ENCODE peak calls at places on chromosome 11, in ten cellular contexts. One of them, this sample, is unnamed.

GRCh38 chr11:100080821-100081220 is 606.3 kb upstream of the ARHGAP42 start:
- DNase-seq in BE2C: no peak
- DNase-seq in Peyer's patch: no peak
- DNase-seq in mucosa of descending colon: no peak
- DNase-seq in A673: peak; percentile 93
- DNase-seq in ovary: no peak
- DNase-seq in A549: no peak
- DNase-seq in left ventricle myocardium inferior: no peak
- DNase-seq in SK-N-SH: no peak
- DNase-seq in cardiac muscle cell: no peak
- DNase-seq in this sample: no peak

GRCh38 chr11:128299132-128299726 is 288.1 kb downstream of the ETS1 start:
- DNase-seq in BE2C: no peak
- DNase-seq in Peyer's patch: no peak
- DNase-seq in mucosa of descending colon: no peak
- DNase-seq in A673: no peak
- DNase-seq in ovary: no peak
- DNase-seq in A549: no peak
- DNase-seq in left ventricle myocardium inferior: no peak
- DNase-seq in SK-N-SH: no peak
- DNase-seq in cardiac muscle cell: no peak
- DNase-seq in this sample: no peak

GRCh38 chr11:81915045-81915444 is 818.6 kb downstream of the FAM181B start:
- DNase-seq in BE2C: no peak
- DNase-seq in Peyer's patch: no peak
- DNase-seq in mucosa of descending colon: no peak
- DNase-seq in A673: peak; percentile 14
- DNase-seq in ovary: no peak
- DNase-seq in A549: no peak
- DNase-seq in left ventricle myocardium inferior: no peak
- DNase-seq in SK-N-SH: no peak
- DNase-seq in cardiac muscle cell: no peak
- DNase-seq in this sample: no peak

GRCh38 chr11:78207532-78208256 is 19.0 kb downstream of the USP35 start:
- DNase-seq in BE2C: no peak
- DNase-seq in Peyer's patch: no peak
- DNase-seq in mucosa of descending colon: no peak
- DNase-seq in A673: no peak
- DNase-seq in ovary: no peak
- DNase-seq in A549: no peak
- DNase-seq in left ventricle myocardium inferior: peak; percentile 2
- DNase-seq in SK-N-SH: peak; percentile 91
- DNase-seq in cardiac muscle cell: peak; percentile 40
- DNase-seq in this sample: no peak

GRCh38 chr11:9550209-9550628 is 23.3 kb upstream of the WEE1 start:
- DNase-seq in BE2C: no peak
- DNase-seq in Peyer's patch: no peak
- DNase-seq in mucosa of descending colon: no peak
- DNase-seq in A673: no peak
- DNase-seq in ovary: no peak
- DNase-seq in A549: no peak
- DNase-seq in left ventricle myocardium inferior: no peak
- DNase-seq in SK-N-SH: no peak
- DNase-seq in cardiac muscle cell: no peak
- DNase-seq in this sample: no peak

GRCh38 chr11:59822989-59823566 is 12.5 kb upstream of the MRPL16 start:
- DNase-seq in BE2C: peak; percentile 12
- DNase-seq in Peyer's patch: no peak
- DNase-seq in mucosa of descending colon: peak; percentile 78
- DNase-seq in A673: peak; percentile 73
- DNase-seq in ovary: no peak
- DNase-seq in A549: peak; percentile 68
- DNase-seq in left ventricle myocardium inferior: no peak
- DNase-seq in SK-N-SH: peak; percentile 53
- DNase-seq in cardiac muscle cell: peak; percentile 72
- DNase-seq in this sample: no peak

GRCh38 chr11:44976576-44976975 is 25.9 kb upstream of the TP53I11 start:
- DNase-seq in BE2C: no peak
- DNase-seq in Peyer's patch: no peak
- DNase-seq in mucosa of descending colon: peak; percentile 48
- DNase-seq in A673: no peak
- DNase-seq in ovary: no peak
- DNase-seq in A549: no peak
- DNase-seq in left ventricle myocardium inferior: no peak
- DNase-seq in SK-N-SH: no peak
- DNase-seq in cardiac muscle cell: no peak
- DNase-seq in this sample: no peak

GRCh38 chr11:22807855-22808558 is 21.6 kb downstream of the SVIP start:
- DNase-seq in BE2C: no peak
- DNase-seq in Peyer's patch: no peak
- DNase-seq in mucosa of descending colon: no peak
- DNase-seq in A673: peak; percentile 71
- DNase-seq in ovary: no peak
- DNase-seq in A549: no peak
- DNase-seq in left ventricle myocardium inferior: no peak
- DNase-seq in SK-N-SH: no peak
- DNase-seq in cardiac muscle cell: peak; percentile 64
- DNase-seq in this sample: no peak

GRCh38 chr11:69084371-69084770 is 35.6 kb downstream of the TPCN2 start:
- DNase-seq in BE2C: no peak
- DNase-seq in Peyer's patch: no peak
- DNase-seq in mucosa of descending colon: no peak
- DNase-seq in A673: no peak
- DNase-seq in ovary: no peak
- DNase-seq in A549: no peak
- DNase-seq in left ventricle myocardium inferior: no peak
- DNase-seq in SK-N-SH: no peak
- DNase-seq in cardiac muscle cell: no peak
- DNase-seq in this sample: no peak

GRCh38 chr11:69085490-69086095 is 36.9 kb downstream of the TPCN2 start:
- DNase-seq in BE2C: no peak
- DNase-seq in Peyer's patch: no peak
- DNase-seq in mucosa of descending colon: no peak
- DNase-seq in A673: no peak
- DNase-seq in ovary: no peak
- DNase-seq in A549: no peak
- DNase-seq in left ventricle myocardium inferior: no peak
- DNase-seq in SK-N-SH: no peak
- DNase-seq in cardiac muscle cell: no peak
- DNase-seq in this sample: no peak

GRCh38 chr11:69087811-69088210 is 39.1 kb downstream of the TPCN2 start:
- DNase-seq in BE2C: no peak
- DNase-seq in Peyer's patch: no peak
- DNase-seq in mucosa of descending colon: no peak
- DNase-seq in A673: no peak
- DNase-seq in ovary: peak; percentile 22
- DNase-seq in A549: no peak
- DNase-seq in left ventricle myocardium inferior: no peak
- DNase-seq in SK-N-SH: no peak
- DNase-seq in cardiac muscle cell: no peak
- DNase-seq in this sample: no peak

GRCh38 chr11:69086741-69087524 is 38.2 kb downstream of the TPCN2 start:
- DNase-seq in BE2C: no peak
- DNase-seq in Peyer's patch: no peak
- DNase-seq in mucosa of descending colon: no peak
- DNase-seq in A673: no peak
- DNase-seq in ovary: no peak
- DNase-seq in A549: no peak
- DNase-seq in left ventricle myocardium inferior: no peak
- DNase-seq in SK-N-SH: no peak
- DNase-seq in cardiac muscle cell: no peak
- DNase-seq in this sample: peak; percentile 45

GRCh38 chr11:69086152-69086551 is 37.4 kb downstream of the TPCN2 start:
- DNase-seq in BE2C: no peak
- DNase-seq in Peyer's patch: no peak
- DNase-seq in mucosa of descending colon: peak; percentile 17
- DNase-seq in A673: peak; percentile 30
- DNase-seq in ovary: no peak
- DNase-seq in A549: no peak
- DNase-seq in left ventricle myocardium inferior: no peak
- DNase-seq in SK-N-SH: no peak
- DNase-seq in cardiac muscle cell: no peak
- DNase-seq in this sample: no peak
- TF ChIP-seq CTCF in BE2C: peak; percentile 25
- TF ChIP-seq CTCF in Peyer's patch: no peak
- TF ChIP-seq CTCF in mucosa of descending colon: no peak
- TF ChIP-seq CTCF in A673: peak; percentile 23
- TF ChIP-seq CTCF in ovary: no peak
- TF ChIP-seq CTCF in A549: no peak
- TF ChIP-seq CTCF in left ventricle myocardium inferior: no peak
- TF ChIP-seq CTCF in SK-N-SH: no peak
- TF ChIP-seq CTCF in cardiac muscle cell: peak; percentile 11
- TF ChIP-seq CTCF in this sample: no peak

GRCh38 chr11:76208829-76209670 is 2.7 kb upstream of the WNT11 start:
- DNase-seq in BE2C: peak; percentile 84
- DNase-seq in Peyer's patch: peak; percentile 71
- DNase-seq in mucosa of descending colon: peak; percentile 77
- DNase-seq in A673: peak; percentile 72
- DNase-seq in ovary: peak; percentile 78
- DNase-seq in A549: peak; percentile 79
- DNase-seq in left ventricle myocardium inferior: peak; percentile 82
- DNase-seq in SK-N-SH: peak; percentile 92
- DNase-seq in cardiac muscle cell: peak; percentile 58
- DNase-seq in this sample: peak; percentile 93

GRCh38 chr11:76209956-76210885 is 3.9 kb upstream of the WNT11 start:
- DNase-seq in BE2C: peak; percentile 72
- DNase-seq in Peyer's patch: no peak
- DNase-seq in mucosa of descending colon: peak; percentile 68
- DNase-seq in A673: peak; percentile 56
- DNase-seq in ovary: peak; percentile 82
- DNase-seq in A549: peak; percentile 52
- DNase-seq in left ventricle myocardium inferior: peak; percentile 77
- DNase-seq in SK-N-SH: peak; percentile 82
- DNase-seq in cardiac muscle cell: peak; percentile 87
- DNase-seq in this sample: peak; percentile 83

GRCh38 chr11:76209671-76209955 is 3.3 kb upstream of the WNT11 start:
- DNase-seq in BE2C: no peak
- DNase-seq in Peyer's patch: no peak
- DNase-seq in mucosa of descending colon: peak; percentile 36
- DNase-seq in A673: no peak
- DNase-seq in ovary: no peak
- DNase-seq in A549: no peak
- DNase-seq in left ventricle myocardium inferior: no peak
- DNase-seq in SK-N-SH: peak; percentile 63
- DNase-seq in cardiac muscle cell: no peak
- DNase-seq in this sample: peak; percentile 48

GRCh38 chr11:76212086-76213035 is 6.1 kb upstream of the WNT11 start:
- DNase-seq in BE2C: no peak
- DNase-seq in Peyer's patch: no peak
- DNase-seq in mucosa of descending colon: no peak
- DNase-seq in A673: no peak
- DNase-seq in ovary: no peak
- DNase-seq in A549: no peak
- DNase-seq in left ventricle myocardium inferior: no peak
- DNase-seq in SK-N-SH: no peak
- DNase-seq in cardiac muscle cell: no peak
- DNase-seq in this sample: peak; percentile 45

DNA sequence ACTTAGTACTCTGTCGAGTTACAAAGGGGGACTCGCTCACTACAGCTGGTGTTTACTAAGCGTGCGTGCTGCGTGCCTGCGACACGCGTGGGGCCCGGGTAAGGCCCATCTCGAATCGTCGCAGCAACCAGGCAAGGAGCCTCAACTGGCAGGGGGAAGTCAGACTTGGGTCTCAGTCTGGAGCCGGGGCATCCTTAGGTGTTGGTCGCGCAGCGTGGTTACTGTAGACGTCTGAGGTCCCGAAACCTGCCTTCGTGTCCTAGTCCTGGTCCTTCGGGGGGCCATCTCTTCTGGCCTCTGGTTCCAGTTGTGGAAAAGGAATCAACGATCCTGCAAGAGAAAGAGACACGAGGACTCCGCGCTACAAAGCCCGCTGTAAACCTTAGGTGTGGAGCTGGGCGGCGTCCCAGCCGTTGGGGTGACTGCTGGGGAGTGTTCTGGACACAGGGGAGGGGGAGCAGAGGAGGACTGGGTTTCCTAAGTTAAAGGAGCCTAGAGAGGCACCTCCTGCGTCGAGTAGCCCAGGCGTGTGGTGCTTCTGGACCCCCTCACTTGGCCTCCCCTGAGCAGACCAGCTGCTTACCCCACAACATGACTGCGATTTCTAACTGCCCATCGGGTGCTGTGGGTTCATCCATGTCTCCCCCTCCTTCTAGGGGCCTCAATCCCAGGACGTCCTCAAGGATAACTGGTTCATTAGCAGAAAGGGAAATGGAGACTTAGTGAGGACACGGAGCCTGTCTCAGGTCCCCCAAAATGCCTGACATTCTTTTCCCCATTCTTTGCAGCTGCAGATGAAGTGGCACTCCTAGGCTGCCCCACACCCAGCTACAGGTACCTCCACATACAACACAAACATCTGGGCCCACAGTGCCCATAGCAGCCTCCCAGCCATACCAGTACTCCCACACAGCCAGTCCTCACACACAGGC is 4.9 kb upstream of the WNT11 start:
- DNase-seq in BE2C: no peak
- DNase-seq in Peyer's patch: no peak
- DNase-seq in mucosa of descending colon: peak; percentile 38
- DNase-seq in A673: peak; percentile 19
- DNase-seq in ovary: no peak
- DNase-seq in A549: no peak
- DNase-seq in left ventricle myocardium inferior: no peak
- DNase-seq in SK-N-SH: no peak
- DNase-seq in cardiac muscle cell: no peak
- DNase-seq in this sample: no peak
- H3K4me3 ChIP-seq in BE2C: peak overlapping the region; percentile 80
- H3K4me3 ChIP-seq in Peyer's patch: peak overlapping the region; percentile 67
- H3K4me3 ChIP-seq in mucosa of descending colon: no peak overlapping the region
- H3K4me3 ChIP-seq in A673: peak overlapping the region; percentile 56
- H3K4me3 ChIP-seq in ovary: peak overlapping the region; percentile 31
- H3K4me3 ChIP-seq in A549: peak overlapping the region; percentile 60
- H3K4me3 ChIP-seq in left ventricle myocardium inferior: peak overlapping the region; percentile 70
- H3K4me3 ChIP-seq in SK-N-SH: peak overlapping the region; percentile 59
- H3K4me3 ChIP-seq in cardiac muscle cell: peak overlapping the region; percentile 61
- H3K4me3 ChIP-seq in this sample: peak overlapping the region; percentile 81

DNA sequence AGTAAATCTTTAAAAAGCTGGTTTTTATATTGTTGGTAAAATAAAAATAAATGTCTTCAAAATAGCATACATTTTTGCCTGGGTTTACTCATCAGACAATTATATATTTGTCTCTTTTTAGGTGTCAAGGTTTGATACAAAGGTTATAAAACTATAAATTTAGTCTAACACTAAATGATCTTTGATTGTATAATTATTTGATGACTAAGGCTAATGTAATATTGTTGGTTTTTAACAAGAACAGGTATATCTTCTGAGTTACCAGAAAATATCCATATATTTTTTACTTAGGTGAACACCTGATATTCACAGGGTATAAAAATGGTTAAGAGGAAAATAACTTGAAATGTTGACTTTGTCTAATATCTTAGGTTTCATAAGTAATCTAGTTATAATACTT is 104.3 kb downstream of the KIF18A start:
- DNase-seq in BE2C: no peak
- DNase-seq in Peyer's patch: no peak
- DNase-seq in mucosa of descending colon: no peak
- DNase-seq in A673: no peak
- DNase-seq in ovary: no peak
- DNase-seq in A549: no peak
- DNase-seq in left ventricle myocardium inferior: no peak
- DNase-seq in SK-N-SH: no peak
- DNase-seq in cardiac muscle cell: no peak
- DNase-seq in this sample: no peak
- H3K9me3 ChIP-seq in BE2C: no peaks in the 10 kb centered on the region
- H3K9me3 ChIP-seq in Peyer's patch: no peaks in the 10 kb centered on the region
- H3K9me3 ChIP-seq in mucosa of descending colon: peaks cover 36% of the 10 kb centered on the region
- H3K9me3 ChIP-seq in A673: peaks cover 28% of the 10 kb centered on the region
- H3K9me3 ChIP-seq in ovary: no peaks in the 10 kb centered on the region
- H3K9me3 ChIP-seq in A549: peaks cover 18% of the 10 kb centered on the region
- H3K9me3 ChIP-seq in left ventricle myocardium inferior: peaks cover 61% of the 10 kb centered on the region
- H3K9me3 ChIP-seq in SK-N-SH: peaks cover 14% of the 10 kb centered on the region
- H3K9me3 ChIP-seq in cardiac muscle cell: no peaks in the 10 kb centered on the region
- H3K9me3 ChIP-seq in this sample: peaks cover 5% of the 10 kb centered on the region

GRCh38 chr11:8247312-8247711 is 16.4 kb downstream of the LMO1 start:
- DNase-seq in BE2C: no peak
- DNase-seq in Peyer's patch: no peak
- DNase-seq in mucosa of descending colon: peak; percentile 40
- DNase-seq in A673: no peak
- DNase-seq in ovary: no peak
- DNase-seq in A549: no peak
- DNase-seq in left ventricle myocardium inferior: no peak
- DNase-seq in SK-N-SH: no peak
- DNase-seq in cardiac muscle cell: peak; percentile 8
- DNase-seq in this sample: peak; percentile 77
- TF ChIP-seq CTCF in BE2C: peak; percentile 31
- TF ChIP-seq CTCF in Peyer's patch: peak; percentile 36
- TF ChIP-seq CTCF in mucosa of descending colon: peak; percentile 19
- TF ChIP-seq CTCF in A673: peak; percentile 42
- TF ChIP-seq CTCF in ovary: no peak
- TF ChIP-seq CTCF in A549: peak; percentile 52
- TF ChIP-seq CTCF in left ventricle myocardium inferior: peak; percentile 51
- TF ChIP-seq CTCF in SK-N-SH: peak; percentile 34
- TF ChIP-seq CTCF in cardiac muscle cell: peak; percentile 45
- TF ChIP-seq CTCF in this sample: peak; percentile 69